ENCODE peak calls at places on chromosome 3, in five cellular contexts. T, U, N, Y and V are unnamed samples.

GRCh38 chr3:186502138-186502941 is 41.8 kb downstream of the CRYGS start:
- DNase-seq in T (no peak), U (no peak), N (no peak), Y (no peak), V (no peak)

GRCh38 chr3:187305881-187306280 is 14.3 kb upstream of the MASP1 start:
- DNase-seq in T (no peak), U (no peak), N (no peak), Y (no peak), V (no peak)

GRCh38 chr3:30924763-30925162 is 30.3 kb upstream of the GADL1 start:
- DNase-seq in T (no peak), U (no peak), N (no peak), Y (no peak), V (no peak)

GRCh38 chr3:175335229-175335628 is 476.1 kb downstream of the NAALADL2 start:
- DNase-seq in T (no peak), U (no peak), N (no peak), Y (no peak), V (no peak)

GRCh38 chr3:22960326-22960984 is 242.7 kb upstream of the UBE2E2 start:
- DNase-seq in T (no peak), U (peak), N (no peak), Y (no peak), V (no peak)

GRCh38 chr3:193948459-193948858 is 187.5 kb upstream of the HES1 start:
- DNase-seq in T (no peak), U (no peak), N (no peak), Y (no peak), V (no peak)

GRCh38 chr3:52289747-52290595 is 2.3 kb downstream of the GLYCTK start:
- DNase-seq in T (no peak), U (no peak), N (no peak), Y (no peak), V (no peak)

GRCh38 chr3:52428151-52429005 is 16.5 kb downstream of the SEMA3G start:
- DNase-seq in T (no peak), U (no peak), N (no peak), Y (no peak), V (peak)

GRCh38 chr3:45968706-45969105 is 25.4 kb downstream of the CXCR6 start:
- DNase-seq in T (no peak), U (no peak), N (no peak), Y (no peak), V (no peak)